ENCODE peak calls at places on chromosomes 4 and X, in seven cellular contexts. N, J, B, S, C, Q and F are unnamed samples.

GRCh38 chr4:24794111-24794860 is 1.1 kb upstream of the SOD3 start:
- DNase-seq in C (peak; percentile 34), S (peak; percentile 38), N (no peak), B (no peak), J (no peak), Q (no peak), F (no peak)

GRCh38 chr4:73868206-73869129 is 725 bp upstream of the CXCL1 start:
- DNase-seq in S (no peak), C (no peak), B (no peak), J (no peak), Q (peak; percentile 69), N (no peak), F (no peak)

GRCh38 chr4:140529434-140529833 is 5.5 kb downstream of the ELMOD2 start:
- DNase-seq in B (no peak), S (no peak), J (no peak), C (no peak), Q (no peak), N (no peak), F (no peak)

GRCh38 chr4:136863756-136864155 is 668.5 kb downstream of the PCDH18 start:
- DNase-seq in J (no peak), N (no peak), S (no peak), Q (no peak), B (no peak), C (no peak), F (no peak)

GRCh38 chr4:103060453-103061148 is 16.0 kb downstream of the SLC9B2 start:
- DNase-seq in N (no peak), B (no peak), Q (no peak), S (no peak), J (no peak), C (no peak), F (no peak)

GRCh38 chr4:112234952-112235609 is 3.5 kb downstream of the AP1AR start:
- DNase-seq in B (no peak), N (peak; percentile 26), J (no peak), C (peak; percentile 78), Q (peak; percentile 90), S (peak; percentile 83), F (peak; percentile 43)

GRCh38 chrX:119228506-119229290 is 7.4 kb upstream of the PGRMC1 start:
- DNase-seq in Q (peak; percentile 82), C (peak; percentile 47), N (no peak), S (peak; percentile 85), B (no peak), J (no peak), F (no peak)

GRCh38 chr4:22385615-22386014 is 130.3 kb downstream of the ADGRA3 start:
- DNase-seq in C (peak; percentile 24), Q (peak; percentile 51), J (no peak), S (peak; percentile 39), N (no peak), B (no peak), F (no peak)

GRCh38 chrX:136163694-136164093 is 16.4 kb downstream of the FHL1 start:
- DNase-seq in C (peak; percentile 9), N (no peak), B (no peak), S (no peak), Q (no peak), J (no peak), F (no peak)

GRCh38 chr4:169279111-169279510 is 8.4 kb upstream of the SH3RF1 start:
- DNase-seq in C (no peak), B (no peak), S (peak; percentile 74), Q (no peak), N (no peak), J (no peak), F (no peak)

GRCh38 chrX:129540725-129541184 is 696 bp downstream of the OCRL start:
- DNase-seq in B (peak; percentile 0), J (peak; percentile 13), C (peak; percentile 14), Q (no peak), N (no peak), S (no peak), F (no peak)

GRCh38 chr4:132334081-132334480 is 815.0 kb upstream of the PCDH10 start:
- DNase-seq in B (no peak), S (no peak), N (no peak), Q (peak; percentile 67), J (no peak), C (no peak), F (no peak)

GRCh38 chrX:72051589-72051988 is 80.1 kb downstream of the RTL5 start:
- DNase-seq in B (no peak), N (no peak), C (no peak), Q (no peak), J (no peak), S (no peak), F (no peak)

GRCh38 chr4:89287945-89288344 is 19.7 kb downstream of the GPRIN3 start:
- DNase-seq in J (no peak), N (no peak), C (no peak), B (no peak), Q (no peak), S (no peak), F (no peak)

GRCh38 chrX:49919617-49920016 is 2.8 kb upstream of the CLCN5 start:
- DNase-seq in N (peak; percentile 9), B (peak; percentile 1), S (no peak), C (peak; percentile 16), J (peak; percentile 42), Q (peak; percentile 77), F (no peak)